ENCODE peak calls at places on chromosomes 7 and 10, in four cellular contexts. One of them, this sample, is unnamed.

GRCh38 chr10:78196964-78197363 is 163.3 kb downstream of the RPS24 start:
- DNase-seq in T-helper 2 cell: no peak
- DNase-seq in GM12892: no peak
- DNase-seq in stimulated activated CD8-positive, alpha-beta memory T cell treated with anti-CD3 and anti-CD28 coated beads, Interleukin-15, amount 100 ng/mL, for 24 hours: no peak
- DNase-seq in this sample: peak

GRCh38 chr7:66150471-66150870 is 35.8 kb downstream of the CRCP start:
- DNase-seq in stimulated activated CD8-positive, alpha-beta memory T cell treated with anti-CD3 and anti-CD28 coated beads, Interleukin-15, amount 100 ng/mL, for 24 hours: no peak
- DNase-seq in T-helper 2 cell: no peak
- DNase-seq in GM12892: no peak
- DNase-seq in this sample: peak

GRCh38 chr7:2166625-2167280 is 66.0 kb downstream of the MAD1L1 start:
- DNase-seq in stimulated activated CD8-positive, alpha-beta memory T cell treated with anti-CD3 and anti-CD28 coated beads, Interleukin-15, amount 100 ng/mL, for 24 hours: no peak
- DNase-seq in GM12892: no peak
- DNase-seq in T-helper 2 cell: no peak
- DNase-seq in this sample: no peak

GRCh38 chr10:72328045-72328828 is 26.5 kb downstream of the DNAJB12 start:
- DNase-seq in T-helper 2 cell: no peak
- DNase-seq in GM12892: no peak
- DNase-seq in stimulated activated CD8-positive, alpha-beta memory T cell treated with anti-CD3 and anti-CD28 coated beads, Interleukin-15, amount 100 ng/mL, for 24 hours: no peak
- DNase-seq in this sample: peak

GRCh38 chr10:73262105-73262730 is 9.8 kb upstream of the MRPS16 start:
- DNase-seq in GM12892: no peak
- DNase-seq in stimulated activated CD8-positive, alpha-beta memory T cell treated with anti-CD3 and anti-CD28 coated beads, Interleukin-15, amount 100 ng/mL, for 24 hours: no peak
- DNase-seq in T-helper 2 cell: no peak
- DNase-seq in this sample: peak

GRCh38 chr7:3431306-3431705 is 130.3 kb downstream of the SDK1 start:
- DNase-seq in T-helper 2 cell: no peak
- DNase-seq in stimulated activated CD8-positive, alpha-beta memory T cell treated with anti-CD3 and anti-CD28 coated beads, Interleukin-15, amount 100 ng/mL, for 24 hours: no peak
- DNase-seq in GM12892: no peak
- DNase-seq in this sample: no peak

GRCh38 chr7:82164813-82165212 is 278.8 kb downstream of the CACNA2D1 start:
- DNase-seq in stimulated activated CD8-positive, alpha-beta memory T cell treated with anti-CD3 and anti-CD28 coated beads, Interleukin-15, amount 100 ng/mL, for 24 hours: no peak
- DNase-seq in T-helper 2 cell: no peak
- DNase-seq in GM12892: no peak
- DNase-seq in this sample: peak

GRCh38 chr7:90723233-90723632 is 127.1 kb downstream of the CDK14 start:
- DNase-seq in T-helper 2 cell: no peak
- DNase-seq in stimulated activated CD8-positive, alpha-beta memory T cell treated with anti-CD3 and anti-CD28 coated beads, Interleukin-15, amount 100 ng/mL, for 24 hours: no peak
- DNase-seq in GM12892: no peak
- DNase-seq in this sample: no peak

GRCh38 chr10:2985729-2986232 is 81.6 kb upstream of the PFKP start:
- DNase-seq in T-helper 2 cell: no peak
- DNase-seq in GM12892: no peak
- DNase-seq in stimulated activated CD8-positive, alpha-beta memory T cell treated with anti-CD3 and anti-CD28 coated beads, Interleukin-15, amount 100 ng/mL, for 24 hours: no peak
- DNase-seq in this sample: peak

GRCh38 chr7:232571-233455 is 40.4 kb downstream of the FAM20C start:
- DNase-seq in stimulated activated CD8-positive, alpha-beta memory T cell treated with anti-CD3 and anti-CD28 coated beads, Interleukin-15, amount 100 ng/mL, for 24 hours: no peak
- DNase-seq in T-helper 2 cell: no peak
- DNase-seq in GM12892: no peak
- DNase-seq in this sample: peak

GRCh38 chr7:139358541-139359365 is 941 bp upstream of the LUC7L2 start:
- DNase-seq in stimulated activated CD8-positive, alpha-beta memory T cell treated with anti-CD3 and anti-CD28 coated beads, Interleukin-15, amount 100 ng/mL, for 24 hours: no peak
- DNase-seq in T-helper 2 cell: no peak
- DNase-seq in GM12892: peak
- DNase-seq in this sample: peak

GRCh38 chr7:13282377-13282980 is 595.0 kb downstream of the ARL4A start:
- DNase-seq in T-helper 2 cell: no peak
- DNase-seq in GM12892: no peak
- DNase-seq in stimulated activated CD8-positive, alpha-beta memory T cell treated with anti-CD3 and anti-CD28 coated beads, Interleukin-15, amount 100 ng/mL, for 24 hours: no peak
- DNase-seq in this sample: peak

GRCh38 chr7:116258734-116259133 is 48.4 kb downstream of the TES start:
- DNase-seq in stimulated activated CD8-positive, alpha-beta memory T cell treated with anti-CD3 and anti-CD28 coated beads, Interleukin-15, amount 100 ng/mL, for 24 hours: no peak
- DNase-seq in T-helper 2 cell: no peak
- DNase-seq in GM12892: no peak
- DNase-seq in this sample: peak